ENCODE peak calls at places on chromosomes 5 and 9, in seven cellular contexts. M, X, H, E, V, B and I are unnamed samples.
A peak's percentile ranks its signal among the peaks of the same experiment; 100 is the strongest.

GRCh38 chr5:77167695-77168111 is 42.8 kb upstream of the PDE8B start:
- DNase-seq in E (peak; percentile 36), V (no peak), M (no peak), X (no peak), H (no peak), B (peak; percentile 90), I (no peak)

GRCh38 chr5:128913551-128913950 is 51.7 kb upstream of the SLC27A6 start:
- DNase-seq in H (no peak), E (no peak), M (no peak), X (no peak), V (no peak), B (no peak), I (no peak)

GRCh38 chr9:110949081-110949480 is 89.2 kb downstream of the LPAR1 start:
- DNase-seq in B (no peak), E (peak; percentile 66), M (no peak), X (no peak), H (no peak), V (no peak), I (no peak)

GRCh38 chr5:54944364-54944763 is 41.0 kb downstream of the ESM1 start:
- DNase-seq in V (no peak), H (no peak), X (no peak), E (peak; percentile 36), M (peak; percentile 22), B (peak; percentile 13), I (no peak)

GRCh38 chr9:108476574-108476973 is 379.2 kb downstream of the ACTL7B start:
- DNase-seq in V (no peak), M (no peak), X (no peak), H (no peak), E (no peak), B (peak; percentile 36), I (no peak)

GRCh38 chr5:141701341-141702119 is 19.5 kb upstream of the ARAP3 start:
- DNase-seq in E (no peak), H (no peak), B (no peak), V (no peak), M (no peak), X (no peak), I (no peak)

GRCh38 chr9:93819905-93820304 is 135.2 kb downstream of the BARX1 start:
- DNase-seq in V (no peak), H (no peak), X (no peak), B (no peak), M (no peak), E (no peak), I (no peak)

GRCh38 chr5:154373729-154374179 is 72.0 kb upstream of the SAP30L start:
- DNase-seq in B (no peak), X (no peak), V (no peak), E (no peak), H (no peak), M (no peak), I (no peak)

GRCh38 chr9:92094655-92095054 is 20.6 kb downstream of the SPTLC1 start:
- DNase-seq in M (no peak), V (no peak), H (no peak), B (peak; percentile 18), E (peak; percentile 13), X (no peak), I (no peak)

GRCh38 chr5:624951-625230 is 12.8 kb downstream of the CEP72 start:
- DNase-seq in M (no peak), H (peak; percentile 28), V (peak; percentile 26), E (peak; percentile 7), B (no peak), X (no peak), I (no peak)

GRCh38 chr5:137310051-137310730 is 188.9 kb downstream of the SPOCK1 start:
- DNase-seq in X (no peak), M (no peak), B (peak; percentile 94), H (no peak), E (peak; percentile 48), V (no peak), I (no peak)

GRCh38 chr5:14628346-14628745 is 36.2 kb upstream of the OTULIN start:
- DNase-seq in E (peak; percentile 67), X (peak; percentile 68), H (no peak), V (no peak), M (no peak), B (peak; percentile 40), I (peak; percentile 51)

GRCh38 chr5:30604648-30605262 is 588.7 kb upstream of the CDH6 start:
- DNase-seq in H (no peak), M (no peak), V (no peak), E (peak; percentile 56), X (no peak), B (no peak), I (no peak)

GRCh38 chr5:55030676-55031445 is 6.8 kb downstream of the GZMK start:
- DNase-seq in H (no peak), V (no peak), M (no peak), E (no peak), B (no peak), X (no peak), I (no peak)

GRCh38 chr9:23790341-23791260 is 35.4 kb downstream of the ELAVL2 start:
- DNase-seq in B (no peak), M (no peak), H (no peak), E (no peak), X (no peak), V (no peak), I (no peak)

GRCh38 chr9:114685951-114686350 is 4.0 kb upstream of the TEX48 start:
- DNase-seq in X (no peak), M (no peak), B (no peak), H (no peak), E (no peak), V (no peak), I (no peak)

GRCh38 chr9:117860849-117861248 is 156.6 kb downstream of the TLR4 start:
- DNase-seq in M (no peak), X (no peak), V (no peak), E (no peak), B (no peak), H (no peak), I (no peak)

DNA sequence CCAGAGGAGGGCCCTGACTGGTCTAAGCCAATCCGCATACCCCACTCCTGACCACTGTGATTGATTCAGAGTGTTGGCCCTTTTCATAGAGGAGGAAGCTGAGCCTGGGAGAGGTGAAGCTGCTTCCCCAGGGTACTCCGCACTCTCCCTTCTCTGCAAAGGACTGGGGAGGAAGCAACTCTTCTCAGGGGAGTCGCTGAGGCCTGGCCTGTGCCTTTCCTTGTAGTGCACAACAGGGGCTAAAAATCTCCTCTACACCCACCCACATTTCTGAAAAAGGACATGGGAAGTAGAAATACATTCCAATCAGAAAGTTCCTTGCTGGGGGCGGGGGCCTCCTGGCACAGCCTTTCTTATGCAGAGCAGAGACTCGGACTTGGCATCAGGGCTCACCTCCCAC is 22.2 kb downstream of the AK8 start:
- DNase-seq in V (no peak), B (no peak), X (no peak), M (no peak), E (no peak), H (no peak), I (no peak)
- TF ChIP-seq CTCF in V (no peak), B (no peak), X (no peak), M (no peak), E (no peak), H (no peak), I (no peak)

GRCh38 chr5:177126771-177127170 is 6.8 kb upstream of the NSD1 start:
- DNase-seq in X (no peak), H (no peak), E (no peak), M (no peak), V (peak; percentile 8), B (no peak), I (no peak)

GRCh38 chr5:177123789-177124485 is 9.6 kb upstream of the NSD1 start:
- DNase-seq in V (peak; percentile 16), B (no peak), E (no peak), M (no peak), X (no peak), H (no peak), I (no peak)

GRCh38 chr5:177124486-177124991 is 9.0 kb upstream of the NSD1 start:
- DNase-seq in B (no peak), M (no peak), X (no peak), E (no peak), H (no peak), V (peak; percentile 4), I (no peak)

GRCh38 chr5:177117441-177118045 is 16.0 kb upstream of the NSD1 start:
- DNase-seq in B (no peak), E (no peak), V (peak; percentile 46), H (peak; percentile 42), M (no peak), X (no peak), I (no peak)

DNA sequence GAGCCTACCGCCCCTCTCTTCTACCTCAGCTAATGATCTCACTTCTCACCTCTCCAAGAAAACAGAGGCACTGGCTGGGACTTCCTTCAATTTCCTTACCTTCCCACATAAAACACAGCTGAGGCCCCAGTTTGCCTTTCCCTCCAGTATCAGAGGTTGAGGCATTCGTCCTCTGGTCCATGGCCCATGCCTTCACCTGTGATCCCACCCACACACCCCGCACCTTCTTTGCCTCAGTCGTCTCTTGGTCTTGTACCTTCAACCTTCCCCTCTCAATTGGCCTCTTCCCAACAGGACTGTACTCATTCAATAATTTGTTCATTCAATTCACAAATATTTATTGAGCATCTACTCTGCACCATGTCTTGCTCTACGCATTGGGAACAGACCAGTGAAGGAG is 11.0 kb upstream of the NSD1 start:
- DNase-seq in V (no peak), E (no peak), M (no peak), B (no peak), H (no peak), X (no peak), I (no peak)
- TF ChIP-seq CTCF in V (no peak), E (no peak), M (no peak), B (no peak), H (no peak), X (no peak), I (no peak)

DNA sequence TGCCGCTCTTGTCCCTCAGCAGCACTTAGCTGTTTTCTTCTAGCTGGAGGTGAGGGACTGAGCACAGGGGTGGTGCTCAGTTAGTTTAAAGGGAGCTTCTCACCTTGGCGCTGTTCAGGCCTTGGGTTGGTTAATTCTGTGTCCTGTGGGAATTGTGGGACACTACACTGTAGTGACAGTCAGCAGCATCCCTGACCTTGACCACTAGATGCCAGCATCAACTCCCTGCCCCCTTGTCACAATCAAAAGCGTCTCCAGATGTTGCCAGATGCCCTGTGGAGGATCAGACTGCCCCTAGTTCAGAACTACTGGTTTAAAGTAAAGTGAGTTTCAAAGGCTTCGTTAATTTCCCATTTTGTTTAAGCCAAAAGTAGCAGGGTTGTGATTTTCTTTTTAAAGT is 65.5 kb upstream of the DMRT3 start:
- DNase-seq in V (no peak), X (no peak), M (no peak), E (no peak), B (no peak), H (no peak), I (no peak)
- TF ChIP-seq CTCF in V (no peak), X (peak; percentile 19), M (no peak), E (no peak), B (no peak), H (no peak), I (no peak)

DNA sequence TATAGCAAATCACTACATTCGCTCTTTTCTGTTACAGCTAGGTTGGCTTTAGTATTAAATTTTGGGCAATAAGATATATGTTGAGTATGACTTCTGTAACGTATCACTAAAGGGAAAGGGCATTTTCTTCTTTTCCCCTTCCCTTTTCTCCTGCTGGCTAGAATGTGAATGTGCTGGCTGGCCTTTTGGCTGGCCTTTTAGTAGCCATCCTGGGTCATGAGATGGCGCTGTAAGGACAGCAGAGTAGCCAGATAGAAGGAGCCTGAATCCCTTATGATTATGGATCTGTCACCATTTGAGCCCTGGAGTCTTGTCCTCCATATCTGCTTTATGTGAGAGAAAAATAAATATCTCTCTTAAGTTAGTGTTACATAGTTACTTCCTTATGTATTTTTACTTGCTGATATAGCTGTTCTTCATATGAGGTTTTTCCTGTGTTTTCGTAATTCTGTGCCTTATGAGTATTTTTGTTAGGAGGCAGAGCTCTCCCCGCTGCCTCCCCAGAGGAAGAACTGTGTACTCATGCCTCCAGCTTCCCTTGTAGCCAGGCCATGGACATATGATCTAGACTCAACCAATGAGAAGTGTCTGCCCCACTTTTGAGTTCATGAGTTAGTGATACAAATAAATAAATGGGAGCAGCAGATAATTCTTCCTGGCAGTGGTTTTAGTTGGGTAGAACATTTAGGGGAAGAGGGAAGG is 65.9 kb downstream of the NDUFAF2 start:
- DNase-seq in H (no peak), B (no peak), M (no peak), V (peak; percentile 25), E (no peak), X (no peak), I (no peak)
- TF ChIP-seq CTCF in H (no peak), B (peak; percentile 22), M (no peak), V (no peak), E (peak; percentile 24), X (no peak), I (no peak)